ENCODE peak calls at places on chromosomes 2 and 18, in four cellular contexts. R, Z, C and B are unnamed samples.
A peak's percentile ranks its signal among the peaks of the same experiment; 100 is the strongest.

GRCh38 chr2:148132400-148132799 is 111.5 kb downstream of the MBD5 start:
- DNase-seq in R (no peak), Z (no peak), C (peak; percentile 10), B (peak; percentile 62)

GRCh38 chr2:101341421-101341820 is 32.9 kb upstream of the RNF149 start:
- DNase-seq in R (no peak), Z (no peak), C (no peak), B (no peak)

GRCh38 chr2:228065686-228066085 is 115.8 kb downstream of the SPHKAP start:
- DNase-seq in R (no peak), Z (no peak), C (no peak), B (peak; percentile 45)

GRCh38 chr2:233981574-233982420 is 64.6 kb downstream of the TRPM8 start:
- DNase-seq in R (no peak), Z (no peak), C (no peak), B (no peak)

GRCh38 chr2:239160226-239161143 is 240.3 kb downstream of the HDAC4 start:
- DNase-seq in R (peak; percentile 45), Z (no peak), C (no peak), B (no peak)

GRCh38 chr2:30514134-30514860 is 67.3 kb downstream of the LCLAT1 start:
- DNase-seq in R (no peak), Z (no peak), C (no peak), B (peak; percentile 77)

GRCh38 chr2:181465686-181466375 is 8.6 kb downstream of the ITGA4 start:
- DNase-seq in R (no peak), Z (no peak), C (peak; percentile 10), B (no peak)

GRCh38 chr2:58535182-58535581 is 294.1 kb upstream of the FANCL start:
- DNase-seq in R (no peak), Z (no peak), C (no peak), B (no peak)

GRCh38 chr18:78905334-78905733 is 74.3 kb upstream of the SALL3 start:
- DNase-seq in R (no peak), Z (no peak), C (no peak), B (no peak)

GRCh38 chr2:196482119-196483065 is 157.1 kb upstream of the CCDC150 start:
- DNase-seq in R (no peak), Z (no peak), C (peak; percentile 23), B (peak; percentile 59)

GRCh38 chr2:232137346-232137745 is 175.8 kb downstream of the DIS3L2 start:
- DNase-seq in R (no peak), Z (no peak), C (no peak), B (peak; percentile 67)

GRCh38 chr2:71571945-71572344 is 118.6 kb downstream of the DYSF start:
- DNase-seq in R (no peak), Z (no peak), C (no peak), B (no peak)

GRCh38 chr2:218291318-218291933 is 877 bp downstream of the TMBIM1 start:
- DNase-seq in R (no peak), Z (no peak), C (no peak), B (no peak)

GRCh38 chr2:41959760-41960159 is 88.1 kb upstream of the PKDCC start:
- DNase-seq in R (no peak), Z (no peak), C (no peak), B (no peak)

GRCh38 chr2:134815741-134816140 is 22.7 kb upstream of the ACMSD start:
- DNase-seq in R (no peak), Z (no peak), C (no peak), B (peak; percentile 74)

GRCh38 chr2:196242131-196242620 is 70.8 kb upstream of the STK17B start:
- DNase-seq in R (no peak), Z (no peak), C (peak; percentile 19), B (peak; percentile 11)

GRCh38 chr18:51668632-51669031 is 471.2 kb upstream of the MEX3C start:
- DNase-seq in R (no peak), Z (no peak), C (no peak), B (no peak)

GRCh38 chr2:88097891-88098557 is 29.8 kb downstream of the FABP1 start:
- DNase-seq in R (no peak), Z (no peak), C (no peak), B (no peak)

GRCh38 chr18:51385270-51385669 is 187.8 kb upstream of the MEX3C start:
- DNase-seq in R (no peak), Z (no peak), C (no peak), B (no peak)

GRCh38 chr18:58176915-58177717 is 133.1 kb downstream of the NEDD4L start:
- DNase-seq in R (no peak), Z (no peak), C (peak; percentile 70), B (peak; percentile 94)

GRCh38 chr2:20569464-20570223 is 81.3 kb downstream of the HS1BP3 start:
- DNase-seq in R (no peak), Z (no peak), C (no peak), B (no peak)

GRCh38 chr18:76822510-76823165 is at the start of gene ZNF236:
- DNase-seq in R (peak; percentile 86), Z (peak; percentile 78), C (no peak), B (peak; percentile 67)

GRCh38 chr2:109242222-109242653 is 113.2 kb downstream of the SH3RF3 start:
- DNase-seq in R (no peak), Z (no peak), C (no peak), B (no peak)

GRCh38 chr2:128755693-128756371 is 437.2 kb upstream of the HS6ST1 start:
- DNase-seq in R (no peak), Z (no peak), C (no peak), B (no peak)

GRCh38 chr2:133953524-133953923 is 300.3 kb upstream of the MGAT5 start:
- DNase-seq in R (no peak), Z (no peak), C (no peak), B (no peak)

GRCh38 chr18:48949051-48949605 is 1.6 kb downstream of the SMAD7 start:
- DNase-seq in R (peak; percentile 75), Z (no peak), C (no peak), B (peak; percentile 14)

GRCh38 chr18:24380163-24380747 is 17.4 kb downstream of the OSBPL1A start:
- DNase-seq in R (no peak), Z (no peak), C (no peak), B (no peak)

GRCh38 chr2:31863867-31864266 is 146.9 kb downstream of the MEMO1 start:
- DNase-seq in R (no peak), Z (no peak), C (no peak), B (no peak)

GRCh38 chr2:126792993-126793392 is 105.7 kb upstream of the TEX51 start:
- DNase-seq in R (no peak), Z (no peak), C (no peak), B (no peak)